ENCODE peak calls at places on chromosomes 13 and 19, in five cellular contexts. One of them, this sample, is unnamed.

GRCh38 chr19:38735257-38735686 is 9.0 kb downstream of the CAPN12 start:
- DNase-seq in K562: peak
- DNase-seq in SK-N-SH: peak
- DNase-seq in transverse colon: peak
- DNase-seq in esophagus muscularis mucosa: no peak
- DNase-seq in this sample: peak

GRCh38 chr19:29841559-29842367 is 30.0 kb downstream of the CCNE1 start:
- DNase-seq in K562: peak
- DNase-seq in SK-N-SH: peak
- DNase-seq in transverse colon: no peak
- DNase-seq in esophagus muscularis mucosa: peak
- DNase-seq in this sample: no peak

GRCh38 chr13:36986462-36987240 is 12.5 kb downstream of the ALG5 start:
- DNase-seq in K562: no peak
- DNase-seq in SK-N-SH: no peak
- DNase-seq in transverse colon: no peak
- DNase-seq in esophagus muscularis mucosa: no peak
- DNase-seq in this sample: no peak

GRCh38 chr13:21606251-21606650 is 2.3 kb upstream of the MICU2 start:
- DNase-seq in K562: no peak
- DNase-seq in SK-N-SH: no peak
- DNase-seq in transverse colon: no peak
- DNase-seq in esophagus muscularis mucosa: no peak
- DNase-seq in this sample: no peak

GRCh38 chr13:106318941-106319411 is 216.5 kb downstream of the EFNB2 start:
- DNase-seq in K562: no peak
- DNase-seq in SK-N-SH: no peak
- DNase-seq in transverse colon: no peak
- DNase-seq in esophagus muscularis mucosa: no peak
- DNase-seq in this sample: no peak

GRCh38 chr13:110713981-110714797 is 689 bp downstream of the ING1 start:
- DNase-seq in K562: peak
- DNase-seq in SK-N-SH: peak
- DNase-seq in transverse colon: peak
- DNase-seq in esophagus muscularis mucosa: no peak
- DNase-seq in this sample: peak

GRCh38 chr19:17830567-17831418 is 9.5 kb upstream of the INSL3 start:
- DNase-seq in K562: peak
- DNase-seq in SK-N-SH: peak
- DNase-seq in transverse colon: peak
- DNase-seq in esophagus muscularis mucosa: no peak
- DNase-seq in this sample: peak

GRCh38 chr13:26941345-26942174 is 181.0 kb upstream of the GPR12 start:
- DNase-seq in K562: no peak
- DNase-seq in SK-N-SH: no peak
- DNase-seq in transverse colon: no peak
- DNase-seq in esophagus muscularis mucosa: no peak
- DNase-seq in this sample: no peak

GRCh38 chr19:29098091-29098490 is 114.9 kb downstream of the UQCRFS1 start:
- DNase-seq in K562: no peak
- DNase-seq in SK-N-SH: no peak
- DNase-seq in transverse colon: no peak
- DNase-seq in esophagus muscularis mucosa: no peak
- DNase-seq in this sample: no peak

DNA sequence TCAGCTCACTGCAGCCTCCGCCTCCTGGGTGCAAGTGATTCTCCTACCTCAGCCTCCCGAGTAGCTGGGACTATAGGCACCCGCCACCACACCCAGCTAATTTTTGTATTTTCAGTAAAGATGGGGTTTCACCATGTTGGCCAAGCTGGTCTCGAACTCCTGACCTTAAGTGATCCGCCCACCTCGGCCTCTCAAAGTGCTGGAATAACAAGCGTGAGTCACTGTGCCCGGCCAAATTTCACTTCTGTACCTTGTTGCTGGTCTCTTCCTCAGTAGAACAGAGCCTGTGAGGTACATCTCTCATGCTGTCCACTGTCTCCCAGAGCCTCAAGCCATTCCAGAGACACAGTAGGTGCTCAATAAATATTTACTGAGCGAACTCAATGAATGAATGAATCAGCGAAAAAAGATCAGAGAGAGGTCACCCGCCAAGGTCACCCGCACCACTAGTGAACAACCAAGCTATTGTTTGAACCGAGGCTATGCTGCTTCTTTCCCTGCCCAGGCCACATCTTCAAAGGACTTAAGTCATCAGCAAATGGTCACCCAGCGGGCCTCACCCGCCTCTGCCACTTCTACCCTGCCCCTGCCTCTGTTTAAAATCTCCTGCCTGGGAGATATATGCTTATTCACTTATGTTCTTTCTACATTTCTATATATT is 9.3 kb downstream of the TMEM143 start:
- DNase-seq in K562: peak
- DNase-seq in SK-N-SH: no peak
- DNase-seq in transverse colon: no peak
- DNase-seq in esophagus muscularis mucosa: no peak
- DNase-seq in this sample: no peak
- TF ChIP-seq EP300 in K562: no peak
- TF ChIP-seq EP300 in SK-N-SH: no peak
- TF ChIP-seq EP300 in transverse colon: no peak
- TF ChIP-seq EP300 in esophagus muscularis mucosa: no peak
- TF ChIP-seq EP300 in this sample: no peak

DNA sequence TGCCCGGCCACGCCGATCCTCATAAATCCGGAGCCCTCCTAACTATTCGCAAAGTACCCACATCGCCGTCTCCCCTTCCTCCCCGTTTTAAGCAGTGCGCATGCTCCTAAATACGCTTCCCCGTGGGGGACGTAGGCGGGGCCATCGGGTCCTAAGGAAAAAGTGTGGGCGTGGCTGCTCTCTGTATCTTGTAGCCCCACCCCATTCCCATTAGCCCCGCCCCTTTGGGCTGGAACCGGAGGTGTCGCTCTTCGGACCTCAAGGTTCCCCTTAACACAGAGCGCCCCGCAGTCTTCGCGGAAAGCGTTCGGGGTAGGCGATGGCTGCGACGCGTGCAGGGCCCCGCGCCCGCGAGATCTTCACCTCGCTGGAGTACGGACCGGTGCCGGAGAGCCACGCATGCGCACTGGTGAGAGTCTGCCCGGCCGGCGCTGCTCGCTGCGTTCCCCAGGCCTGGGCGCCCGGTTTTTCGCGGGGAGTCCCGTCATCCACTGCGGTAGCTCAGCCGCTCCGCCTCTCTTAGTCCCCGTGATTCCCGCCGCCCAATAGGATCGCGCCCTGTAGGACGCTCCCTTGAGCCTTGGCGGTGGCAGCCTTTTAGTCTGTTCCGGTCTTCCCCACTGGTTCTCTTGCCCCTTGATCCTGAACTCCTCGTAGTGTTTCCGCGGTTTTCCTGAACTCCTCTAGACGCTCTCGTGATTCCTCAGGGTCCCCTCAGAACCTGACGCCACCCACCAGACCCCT is at the start of gene ALDH16A1:
- DNase-seq in K562: peak
- DNase-seq in SK-N-SH: peak
- DNase-seq in transverse colon: peak
- DNase-seq in esophagus muscularis mucosa: peak
- DNase-seq in this sample: peak
- TF ChIP-seq POLR2AphosphoS5 in K562: peak
- TF ChIP-seq POLR2AphosphoS5 in SK-N-SH: peak
- TF ChIP-seq POLR2AphosphoS5 in transverse colon: peak
- TF ChIP-seq POLR2AphosphoS5 in esophagus muscularis mucosa: peak
- TF ChIP-seq POLR2AphosphoS5 in this sample: peak

GRCh38 chr19:36489139-36489919 is at the start of gene ZNF566:
- DNase-seq in K562: peak
- DNase-seq in SK-N-SH: peak
- DNase-seq in transverse colon: peak
- DNase-seq in esophagus muscularis mucosa: peak
- DNase-seq in this sample: peak
- H3K4me3 ChIP-seq in K562: peak
- H3K4me3 ChIP-seq in SK-N-SH: peak
- H3K4me3 ChIP-seq in transverse colon: peak
- H3K4me3 ChIP-seq in esophagus muscularis mucosa: peak
- H3K4me3 ChIP-seq in this sample: peak

DNA sequence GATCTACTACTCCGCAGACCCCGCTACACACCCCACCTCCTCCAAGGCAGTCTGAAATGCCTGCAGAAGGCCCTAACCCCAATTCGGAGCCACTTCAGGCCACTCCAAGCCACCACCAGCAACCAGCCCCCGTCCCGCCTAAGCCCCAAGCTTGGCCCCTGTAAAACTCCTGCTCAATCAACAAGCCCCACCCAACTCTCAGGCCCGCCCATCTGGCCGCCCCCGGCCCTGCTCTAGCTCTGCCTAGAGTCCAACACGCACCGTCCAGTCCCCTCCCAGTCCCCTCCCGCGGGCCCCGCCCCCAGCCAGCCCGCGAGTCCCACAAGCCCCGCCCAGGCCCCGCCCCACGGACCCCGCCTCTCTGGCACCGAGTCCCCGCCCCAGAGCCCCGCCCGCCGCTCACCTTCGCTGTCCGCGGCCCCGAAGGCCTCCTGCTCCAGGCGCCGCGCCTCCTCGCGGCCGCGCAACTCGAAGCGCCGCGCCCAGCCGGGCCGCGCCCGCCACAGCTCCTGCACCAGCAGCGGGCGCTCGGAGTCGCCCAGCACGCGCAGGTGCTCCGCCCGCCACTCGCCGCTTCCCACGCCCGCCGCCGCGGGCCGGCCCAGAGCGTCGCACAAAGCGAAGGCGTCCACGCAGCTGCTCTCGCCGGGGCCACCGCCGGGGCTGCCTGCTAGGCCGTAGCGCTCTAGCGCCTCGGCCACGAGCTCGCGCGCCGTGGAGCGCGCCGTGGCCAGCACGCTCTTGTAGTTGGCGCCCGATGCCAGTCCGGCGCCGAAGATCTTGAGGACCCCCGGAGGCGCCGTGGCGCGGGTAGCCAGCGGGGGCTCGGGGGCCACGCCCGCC is 1.6 kb downstream of the RASIP1 start:
- DNase-seq in K562: peak
- DNase-seq in SK-N-SH: peak
- DNase-seq in transverse colon: peak
- DNase-seq in esophagus muscularis mucosa: peak
- DNase-seq in this sample: peak
- TF ChIP-seq EP300 in K562: peak
- TF ChIP-seq EP300 in SK-N-SH: no peak
- TF ChIP-seq EP300 in transverse colon: no peak
- TF ChIP-seq EP300 in esophagus muscularis mucosa: no peak
- TF ChIP-seq EP300 in this sample: no peak

DNA sequence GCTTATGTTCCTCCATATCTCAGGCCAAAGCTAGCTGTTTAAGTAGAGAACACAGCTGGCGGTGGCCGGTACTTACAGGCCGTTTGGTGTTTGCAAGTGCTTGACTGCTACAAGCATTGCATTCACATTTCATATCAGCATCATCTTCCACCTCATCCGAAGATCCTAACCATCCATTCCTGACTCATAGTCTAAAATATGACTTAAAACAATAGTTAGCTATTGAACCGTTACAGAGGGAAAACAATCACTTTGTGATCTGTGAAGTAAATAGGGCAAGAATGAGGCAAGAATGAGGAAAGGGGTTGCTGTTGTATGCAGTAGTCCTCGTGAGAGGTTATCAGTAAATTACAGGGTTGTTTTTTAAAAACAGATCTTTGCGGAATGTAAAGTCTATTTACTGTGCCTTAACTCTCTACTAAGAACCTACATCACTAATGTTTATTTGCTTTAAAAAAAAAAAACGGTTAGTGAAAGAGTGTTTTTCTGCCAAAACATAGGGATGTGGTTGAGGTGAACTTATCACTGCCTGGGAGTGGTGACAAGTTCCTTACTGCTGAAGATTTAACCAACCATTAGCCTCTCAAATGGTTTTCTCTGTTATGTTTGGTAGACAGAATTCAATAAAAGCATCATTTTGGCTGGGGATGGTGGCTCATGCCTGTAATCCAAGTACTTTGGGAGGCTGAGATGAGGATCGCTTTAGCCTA is 21.6 kb upstream of the WDR88 start:
- DNase-seq in K562: no peak
- DNase-seq in SK-N-SH: no peak
- DNase-seq in transverse colon: no peak
- DNase-seq in esophagus muscularis mucosa: no peak
- DNase-seq in this sample: no peak
- TF ChIP-seq POLR2AphosphoS5 in K562: no peak
- TF ChIP-seq POLR2AphosphoS5 in SK-N-SH: peak
- TF ChIP-seq POLR2AphosphoS5 in transverse colon: no peak
- TF ChIP-seq POLR2AphosphoS5 in esophagus muscularis mucosa: no peak
- TF ChIP-seq POLR2AphosphoS5 in this sample: no peak

GRCh38 chr19:16419671-16420394 is 51.9 kb downstream of the EPS15L1 start:
- DNase-seq in K562: no peak
- DNase-seq in SK-N-SH: no peak
- DNase-seq in transverse colon: no peak
- DNase-seq in esophagus muscularis mucosa: no peak
- DNase-seq in this sample: no peak
- H3K4me3 ChIP-seq in K562: no peak
- H3K4me3 ChIP-seq in SK-N-SH: no peak
- H3K4me3 ChIP-seq in transverse colon: no peak
- H3K4me3 ChIP-seq in esophagus muscularis mucosa: no peak
- H3K4me3 ChIP-seq in this sample: no peak

This sample was measured in upper lobe of left lung.